ENCODE peak calls at places on chromosomes 13 and 19, in eight cellular contexts. A is CD8-positive, alpha-beta T cell; W is tibial artery; T is cardiac muscle cell; E is breast epithelium; U is adrenal gland; L is fibroblast of lung; Q is dorsolateral prefrontal cortex. K is an unnamed sample.

GRCh38 chr13:28503182-28503980 is 8.5 kb upstream of the FLT1 start:
- DNase-seq in A (no peak), W (no peak), T (no peak), E (no peak), U (no peak), L (no peak), Q (no peak), K (no peak)

GRCh38 chr13:44921931-44922758 is 67.1 kb downstream of the NUFIP1 start:
- DNase-seq in A (no peak), W (peak), T (peak), E (peak), U (peak), L (peak), Q (no peak), K (peak)

GRCh38 chr19:13875824-13876223 is 1.1 kb upstream of the NANOS3 start:
- DNase-seq in A (no peak), W (no peak), T (no peak), E (no peak), U (no peak), L (no peak), Q (no peak), K (no peak)

GRCh38 chr13:42215578-42216421 is 56.2 kb upstream of the AKAP11 start:
- DNase-seq in A (no peak), W (no peak), T (peak), E (no peak), U (peak), L (peak), Q (no peak), K (peak)

GRCh38 chr13:112617754-112618375 is 29.9 kb upstream of the TUBGCP3 start:
- DNase-seq in A (no peak), W (no peak), T (no peak), E (no peak), U (no peak), L (no peak), Q (no peak), K (no peak)

GRCh38 chr13:113029487-113030258 is 60.7 kb downstream of the MCF2L start:
- DNase-seq in A (peak), W (no peak), T (peak), E (no peak), U (no peak), L (no peak), Q (peak), K (peak)

GRCh38 chr13:89315287-89315686 is 1644.1 kb downstream of the SLITRK5 start:
- DNase-seq in A (no peak), W (no peak), T (peak), E (no peak), U (no peak), L (peak), Q (no peak), K (no peak)

GRCh38 chr19:19416280-19416679 is 10.8 kb downstream of the GATAD2A start:
- DNase-seq in A (no peak), W (no peak), T (no peak), E (no peak), U (no peak), L (no peak), Q (no peak), K (no peak)

GRCh38 chr19:55325172-55325571 is at the start of gene TMEM150B:
- DNase-seq in A (no peak), W (no peak), T (no peak), E (no peak), U (no peak), L (no peak), Q (no peak), K (no peak)

GRCh38 chr19:16856091-16856490 is 26.9 kb downstream of the SIN3B start:
- DNase-seq in A (no peak), W (no peak), T (no peak), E (no peak), U (no peak), L (no peak), Q (no peak), K (no peak)

GRCh38 chr13:47033216-47033615 is 136.4 kb upstream of the HTR2A start:
- DNase-seq in A (no peak), W (no peak), T (peak), E (no peak), U (peak), L (peak), Q (no peak), K (no peak)

GRCh38 chr13:94666065-94666464 is 46.3 kb downstream of the SOX21 start:
- DNase-seq in A (no peak), W (no peak), T (no peak), E (no peak), U (no peak), L (no peak), Q (no peak), K (no peak)

GRCh38 chr19:42121666-42122069 is 10.6 kb downstream of the POU2F2 start:
- DNase-seq in A (peak), W (peak), T (peak), E (no peak), U (peak), L (peak), Q (peak), K (peak)

DNA sequence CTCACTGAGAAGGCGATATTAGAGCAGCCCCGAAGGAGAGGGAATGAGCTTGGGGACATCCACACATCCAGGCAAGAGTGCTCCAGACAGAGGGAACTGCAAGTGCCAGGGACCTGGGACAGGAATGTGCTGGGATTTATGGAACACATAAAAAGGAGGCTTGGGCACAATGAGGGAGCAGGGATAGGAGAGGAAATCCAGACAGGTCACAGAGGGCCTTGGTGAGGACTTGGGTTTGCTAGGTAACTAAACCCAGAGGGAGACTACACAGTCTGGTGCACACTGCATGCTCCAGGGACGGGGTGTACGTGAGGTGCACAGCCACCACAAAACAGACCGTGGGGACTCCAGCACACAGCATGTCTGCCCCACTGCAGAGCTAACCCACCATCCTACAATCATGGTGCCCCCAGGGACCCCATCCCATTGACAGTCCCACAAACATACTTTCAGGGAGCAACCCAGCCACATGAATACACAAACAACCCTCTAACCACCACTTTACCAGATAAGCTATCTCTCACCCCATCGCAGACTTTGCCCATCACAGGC is 5.6 kb upstream of the ZFP36 start:
- DNase-seq in A (no peak), W (no peak), T (no peak), E (no peak), U (peak), L (no peak), Q (no peak), K (no peak)
- H3K4me3 ChIP-seq in A (no peak), W (no peak), T (no peak), E (no peak), U (no peak), L (no peak), Q (no peak), K (no peak)

DNA sequence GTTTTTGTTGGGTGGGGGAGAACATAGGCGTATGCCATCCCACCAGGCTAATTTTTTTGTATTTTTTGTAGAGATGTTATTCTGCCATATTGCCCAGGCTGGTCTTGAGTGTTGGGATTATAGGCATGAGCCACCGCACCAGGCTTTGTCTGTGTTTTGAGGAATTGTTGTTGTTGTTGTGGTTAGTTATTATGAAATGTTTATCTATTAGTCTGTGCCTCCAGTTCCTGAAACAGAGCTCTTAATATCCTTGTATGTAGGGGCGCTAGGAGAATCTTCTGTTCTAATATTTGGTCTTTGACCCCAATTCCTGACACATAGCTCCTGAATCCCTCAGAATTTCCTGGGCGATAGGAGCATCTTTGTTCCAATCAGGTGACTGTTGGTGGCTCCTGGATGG is 5.6 kb upstream of the LATS2 start:
- DNase-seq in A (no peak), W (no peak), T (no peak), E (no peak), U (no peak), L (no peak), Q (no peak), K (no peak)
- TF ChIP-seq CTCF in A (no peak), W (no peak), T (no peak), E (no peak), U (no peak), L (no peak), Q (no peak), K (no peak)

DNA sequence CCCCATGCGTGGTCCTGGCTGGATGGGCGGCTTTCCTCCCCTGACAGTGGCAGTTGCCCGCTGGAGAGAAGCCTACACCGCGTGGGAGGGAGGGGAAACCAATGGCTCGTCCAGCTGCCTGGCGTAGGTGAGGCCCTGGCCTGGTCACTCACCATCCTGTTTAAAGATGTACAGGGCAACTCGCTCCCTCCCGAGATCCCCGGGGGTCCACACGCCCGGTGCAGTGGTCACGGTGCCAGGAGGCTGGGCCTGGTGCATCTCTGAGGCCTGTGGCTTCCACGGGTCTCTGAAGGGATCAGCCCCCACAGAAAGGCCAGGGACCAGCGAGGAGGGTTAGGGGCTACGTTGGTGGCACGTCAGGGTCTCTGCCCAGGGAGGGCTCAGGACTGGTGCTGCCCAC is 156.5 kb downstream of the KDM4B start:
- DNase-seq in A (no peak), W (no peak), T (no peak), E (no peak), U (no peak), L (no peak), Q (no peak), K (no peak)
- H3K27ac ChIP-seq in A (no peak), W (peak), T (peak), E (no peak), U (no peak), L (no peak), Q (no peak), K (no peak)

DNA sequence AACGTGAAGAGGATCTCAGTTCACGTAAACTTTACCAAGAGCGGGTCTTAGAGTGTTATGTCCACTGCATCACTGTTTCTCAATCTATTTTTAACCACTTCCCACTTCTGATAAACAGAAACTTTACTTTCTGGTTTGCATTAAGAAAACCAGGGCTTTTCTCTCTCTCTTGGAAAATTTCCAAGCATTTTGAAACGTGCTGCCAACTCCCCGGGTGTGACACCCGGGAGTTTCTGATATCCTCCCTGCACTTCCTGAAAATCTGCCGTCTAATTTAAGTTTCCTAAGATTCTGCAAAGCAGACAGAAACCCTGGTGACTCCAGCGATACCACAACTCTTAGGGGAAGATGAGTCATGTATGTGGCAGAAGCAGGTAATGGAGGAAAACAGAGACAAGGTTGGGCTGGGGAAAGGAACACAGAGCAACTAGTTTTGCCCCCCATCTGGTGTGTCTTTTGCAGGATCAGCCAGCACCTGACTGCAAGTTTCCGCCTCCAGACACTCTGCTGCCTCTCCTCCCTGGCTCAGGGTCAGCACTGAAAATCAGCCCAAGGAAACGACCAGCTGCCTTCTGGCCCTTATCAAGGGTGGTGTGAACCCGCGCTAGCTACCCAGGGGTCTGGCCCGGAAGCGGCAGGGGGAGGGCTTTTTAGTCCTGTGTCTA is 11.4 kb upstream of the FFAR2 start:
- DNase-seq in A (peak), W (peak), T (peak), E (no peak), U (peak), L (peak), Q (no peak), K (peak)
- H3K4me3 ChIP-seq in A (no peak), W (no peak), T (no peak), E (peak), U (no peak), L (no peak), Q (no peak), K (no peak)

GRCh38 chr13:98556968-98557591 is 19.8 kb downstream of the STK24 start:
- DNase-seq in A (no peak), W (no peak), T (no peak), E (no peak), U (no peak), L (no peak), Q (no peak), K (peak)
- TF ChIP-seq CTCF in A (no peak), W (no peak), T (no peak), E (no peak), U (no peak), L (no peak), Q (no peak), K (no peak)

GRCh38 chr13:66716502-66716901 is 513.6 kb downstream of the PCDH9 start:
- DNase-seq in A (no peak), W (no peak), T (no peak), E (no peak), U (no peak), L (no peak), Q (no peak), K (no peak)

DNA sequence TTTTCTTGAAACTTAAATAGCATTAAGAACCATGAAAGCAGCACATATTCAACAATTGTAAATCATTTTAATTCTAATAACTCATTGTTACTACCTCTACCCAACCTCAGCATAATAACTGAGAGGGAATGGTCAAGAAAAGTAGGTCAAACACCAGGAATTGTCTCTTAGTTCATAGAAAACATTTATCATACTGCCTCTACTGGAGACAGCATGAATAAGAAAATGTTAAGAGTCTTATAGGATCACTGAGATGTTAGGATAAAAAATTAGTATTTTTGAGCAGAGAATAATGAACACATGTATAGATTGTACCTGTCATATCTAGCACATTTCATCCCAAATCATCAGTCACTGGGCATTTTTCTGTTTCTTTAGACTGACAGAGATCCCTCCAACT is 515.3 kb downstream of the PCDH9 start:
- DNase-seq in A (no peak), W (no peak), T (peak), E (no peak), U (no peak), L (no peak), Q (no peak), K (no peak)
- H3K27ac ChIP-seq in A (no peak), W (no peak), T (no peak), E (no peak), U (no peak), L (no peak), Q (no peak), K (no peak)

DNA sequence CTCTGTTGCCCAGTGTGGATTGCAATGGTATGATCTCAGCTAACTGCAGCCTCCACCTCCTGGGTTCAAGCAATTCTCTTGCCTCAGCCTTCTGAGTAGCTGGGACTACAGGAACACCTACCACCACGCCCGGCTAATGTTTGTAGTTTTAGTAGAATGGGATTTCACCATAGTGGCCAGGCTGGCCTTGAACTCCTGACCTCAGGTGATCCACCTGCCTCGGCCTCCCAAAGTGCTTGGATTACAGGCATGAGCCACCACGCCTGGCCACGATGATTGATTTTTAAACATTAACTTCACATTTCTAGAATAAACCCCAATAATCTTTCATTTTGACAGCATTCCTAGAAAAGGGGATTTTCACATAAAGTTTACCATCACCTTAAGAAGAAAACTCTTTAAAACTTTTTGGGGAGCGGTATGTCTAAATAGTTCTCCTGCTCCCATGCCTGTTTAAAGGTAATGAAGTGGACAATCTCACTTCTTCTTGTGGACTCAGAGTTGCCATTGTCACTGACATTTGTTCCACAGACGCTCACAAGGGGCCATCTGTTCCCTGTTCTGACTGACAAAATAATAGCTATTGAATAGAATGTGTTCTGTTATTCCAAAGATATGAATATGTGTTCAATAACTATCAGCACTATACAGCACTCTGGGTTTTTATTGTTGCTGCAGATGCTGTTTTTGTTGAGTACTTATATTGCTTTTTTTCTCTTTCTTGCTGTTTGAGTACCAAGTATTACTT is 66.1 kb upstream of the C1QTNF9B start:
- DNase-seq in A (no peak), W (no peak), T (no peak), E (no peak), U (no peak), L (no peak), Q (no peak), K (no peak)
- H3K4me3 ChIP-seq in A (no peak), W (no peak), T (no peak), E (no peak), U (no peak), L (no peak), Q (no peak), K (no peak)

DNA sequence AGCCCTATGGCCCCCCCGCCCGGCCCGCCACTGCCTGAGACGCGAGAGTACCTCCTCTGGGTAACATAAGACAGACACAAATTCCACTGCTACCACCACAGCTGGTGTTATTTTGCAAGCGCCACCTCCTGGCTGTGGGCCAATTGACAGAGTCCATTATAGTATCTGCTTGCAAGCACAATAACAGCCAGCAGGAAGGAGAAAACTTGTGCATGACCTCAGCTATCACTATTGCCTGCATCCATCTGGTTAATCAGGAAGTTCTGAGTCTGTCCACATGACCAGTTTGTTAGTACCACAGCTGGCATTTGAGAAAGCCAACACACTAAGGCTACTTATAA is 25.3 kb upstream of the OR10H2 start:
- DNase-seq in A (peak), W (peak), T (peak), E (peak), U (peak), L (peak), Q (no peak), K (peak)
- TF ChIP-seq CTCF in A (no peak), W (no peak), T (no peak), E (no peak), U (no peak), L (no peak), Q (no peak), K (no peak)